ENCODE peak calls at places on chromosomes 7 and 10, in four cellular contexts. One of them, this sample, is unnamed.

GRCh38 chr7:149764481-149765398 is 8.6 kb downstream of the ZNF467 start:
- DNase-seq in choroid plexus epithelial cell: no peak
- DNase-seq in neural progenitor cell: peak; percentile 87
- DNase-seq in MM.1S: no peak
- DNase-seq in this sample: peak; percentile 35

GRCh38 chr10:17665742-17666141 is 21.8 kb downstream of the STAM start:
- DNase-seq in MM.1S: no peak
- DNase-seq in choroid plexus epithelial cell: peak; percentile 98
- DNase-seq in neural progenitor cell: no peak
- DNase-seq in this sample: no peak

GRCh38 chr10:122197823-122198222 is 73.3 kb upstream of the BTBD16 start:
- DNase-seq in neural progenitor cell: peak; percentile 68
- DNase-seq in MM.1S: no peak
- DNase-seq in choroid plexus epithelial cell: no peak
- DNase-seq in this sample: no peak

GRCh38 chr7:127671341-127671740 is 19.3 kb downstream of the SND1 start:
- DNase-seq in neural progenitor cell: no peak
- DNase-seq in choroid plexus epithelial cell: no peak
- DNase-seq in MM.1S: no peak
- DNase-seq in this sample: no peak

GRCh38 chr7:159040146-159040545 is 104.5 kb downstream of the VIPR2 start:
- DNase-seq in neural progenitor cell: no peak
- DNase-seq in choroid plexus epithelial cell: no peak
- DNase-seq in MM.1S: no peak
- DNase-seq in this sample: no peak

GRCh38 chr10:70772627-70773026 is 12.6 kb downstream of the TBATA start:
- DNase-seq in neural progenitor cell: no peak
- DNase-seq in choroid plexus epithelial cell: no peak
- DNase-seq in MM.1S: no peak
- DNase-seq in this sample: peak; percentile 1

GRCh38 chr7:92834661-92835139 is 1.7 kb downstream of the CDK6 start:
- DNase-seq in MM.1S: peak; percentile 14
- DNase-seq in choroid plexus epithelial cell: no peak
- DNase-seq in neural progenitor cell: peak; percentile 55
- DNase-seq in this sample: peak; percentile 43

GRCh38 chr10:129023057-129023456 is 444.0 kb upstream of the MGMT start:
- DNase-seq in neural progenitor cell: no peak
- DNase-seq in choroid plexus epithelial cell: no peak
- DNase-seq in MM.1S: no peak
- DNase-seq in this sample: no peak

GRCh38 chr7:319267-319661 is 29.3 kb downstream of the FOXL3 start:
- DNase-seq in neural progenitor cell: no peak
- DNase-seq in MM.1S: no peak
- DNase-seq in choroid plexus epithelial cell: no peak
- DNase-seq in this sample: no peak

GRCh38 chr7:33685488-33685887 is 219.9 kb upstream of the BMPER start:
- DNase-seq in choroid plexus epithelial cell: no peak
- DNase-seq in neural progenitor cell: no peak
- DNase-seq in MM.1S: no peak
- DNase-seq in this sample: no peak

GRCh38 chr10:124390788-124391187 is 27.9 kb downstream of the OAT start:
- DNase-seq in MM.1S: no peak
- DNase-seq in neural progenitor cell: no peak
- DNase-seq in choroid plexus epithelial cell: no peak
- DNase-seq in this sample: no peak

GRCh38 chr10:28492556-28492955 is 40.4 kb upstream of the WAC start:
- DNase-seq in MM.1S: no peak
- DNase-seq in neural progenitor cell: no peak
- DNase-seq in choroid plexus epithelial cell: no peak
- DNase-seq in this sample: no peak

GRCh38 chr10:122544493-122544892 is 16.1 kb upstream of the DMBT1 start:
- DNase-seq in choroid plexus epithelial cell: no peak
- DNase-seq in neural progenitor cell: no peak
- DNase-seq in MM.1S: no peak
- DNase-seq in this sample: no peak

GRCh38 chr7:35624299-35625186 is 70.4 kb downstream of the HERPUD2 start:
- DNase-seq in neural progenitor cell: peak; percentile 78
- DNase-seq in MM.1S: peak; percentile 35
- DNase-seq in choroid plexus epithelial cell: peak; percentile 63
- DNase-seq in this sample: peak; percentile 63

GRCh38 chr7:139058963-139059362 is 23.1 kb upstream of the ZC3HAV1L start:
- DNase-seq in MM.1S: no peak
- DNase-seq in neural progenitor cell: no peak
- DNase-seq in choroid plexus epithelial cell: peak; percentile 28
- DNase-seq in this sample: no peak

GRCh38 chr7:130207033-130207432 is 627 bp upstream of the SSMEM1 start:
- DNase-seq in MM.1S: no peak
- DNase-seq in neural progenitor cell: no peak
- DNase-seq in choroid plexus epithelial cell: peak; percentile 11
- DNase-seq in this sample: no peak
- TF ChIP-seq CTCF in MM.1S: peak; percentile 20
- TF ChIP-seq CTCF in neural progenitor cell: no peak
- TF ChIP-seq CTCF in choroid plexus epithelial cell: peak; percentile 10
- TF ChIP-seq CTCF in this sample: peak; percentile 43

DNA sequence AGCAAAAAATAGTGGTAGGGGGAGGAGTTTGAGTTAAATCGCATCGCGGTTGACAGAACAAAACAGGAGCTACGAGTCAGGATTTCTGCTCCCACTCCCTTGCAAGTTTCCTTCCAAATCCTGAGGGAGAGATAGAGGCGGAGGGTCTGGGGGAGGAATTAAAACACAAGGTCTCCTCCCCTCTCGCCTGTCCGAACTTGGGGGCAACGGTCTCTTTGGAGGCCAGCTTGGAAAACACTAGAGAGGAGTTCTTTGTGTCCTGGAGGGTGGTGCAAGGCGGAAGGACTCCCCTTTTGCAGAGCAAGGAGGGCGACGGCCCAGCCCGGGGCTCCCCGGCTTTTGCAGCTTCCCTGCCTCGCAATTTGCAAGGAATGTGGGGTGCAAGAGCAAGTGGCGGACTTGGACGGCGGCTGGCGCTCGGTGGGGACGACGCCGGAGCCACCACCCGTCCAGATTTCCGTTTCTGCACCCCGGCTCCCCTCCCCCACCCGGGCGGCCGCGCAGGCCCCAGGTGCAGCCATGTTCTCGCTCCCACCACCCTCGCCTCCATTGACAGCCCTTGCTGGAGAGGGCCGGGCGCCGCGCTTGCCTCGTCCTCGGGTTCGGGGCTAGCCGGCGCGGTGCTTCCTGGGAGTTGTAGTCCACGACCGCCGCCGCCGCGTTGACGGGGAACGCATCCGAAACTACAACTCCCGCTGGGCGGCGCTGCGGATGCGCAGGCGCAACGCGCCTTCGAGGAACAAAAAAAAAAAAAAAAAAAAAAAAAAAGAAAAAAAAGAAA is 417 bp upstream of the GTF2I start:
- DNase-seq in choroid plexus epithelial cell: peak; percentile 98
- DNase-seq in MM.1S: peak; percentile 98
- DNase-seq in neural progenitor cell: peak; percentile 100
- DNase-seq in this sample: peak; percentile 99
- TF ChIP-seq CTCF in choroid plexus epithelial cell: peak; percentile 9
- TF ChIP-seq CTCF in MM.1S: no peak
- TF ChIP-seq CTCF in neural progenitor cell: no peak
- TF ChIP-seq CTCF in this sample: no peak

GRCh38 chr7:44796504-44797328 is at the start of gene PPIA:
- DNase-seq in neural progenitor cell: peak; percentile 98
- DNase-seq in choroid plexus epithelial cell: peak; percentile 99
- DNase-seq in MM.1S: peak; percentile 99
- DNase-seq in this sample: peak; percentile 97

GRCh38 chr7:44799939-44800338 is 3.5 kb downstream of the PPIA start:
- DNase-seq in MM.1S: no peak
- DNase-seq in neural progenitor cell: no peak
- DNase-seq in choroid plexus epithelial cell: no peak
- DNase-seq in this sample: no peak

GRCh38 chr7:44798649-44799275 is 2.3 kb downstream of the PPIA start:
- DNase-seq in neural progenitor cell: no peak
- DNase-seq in MM.1S: no peak
- DNase-seq in choroid plexus epithelial cell: peak; percentile 24
- DNase-seq in this sample: no peak

GRCh38 chr7:44796034-44796503 is 412 bp upstream of the PPIA start:
- DNase-seq in MM.1S: peak; percentile 67
- DNase-seq in choroid plexus epithelial cell: peak; percentile 45
- DNase-seq in neural progenitor cell: peak; percentile 68
- DNase-seq in this sample: peak; percentile 71

GRCh38 chr7:44797329-44798258 is 1.1 kb downstream of the PPIA start:
- DNase-seq in neural progenitor cell: peak; percentile 89
- DNase-seq in MM.1S: peak; percentile 90
- DNase-seq in choroid plexus epithelial cell: peak; percentile 85
- DNase-seq in this sample: peak; percentile 82
- TF ChIP-seq CTCF in neural progenitor cell: peak; percentile 59
- TF ChIP-seq CTCF in MM.1S: peak; percentile 59
- TF ChIP-seq CTCF in choroid plexus epithelial cell: peak; percentile 58
- TF ChIP-seq CTCF in this sample: peak; percentile 50

DNA sequence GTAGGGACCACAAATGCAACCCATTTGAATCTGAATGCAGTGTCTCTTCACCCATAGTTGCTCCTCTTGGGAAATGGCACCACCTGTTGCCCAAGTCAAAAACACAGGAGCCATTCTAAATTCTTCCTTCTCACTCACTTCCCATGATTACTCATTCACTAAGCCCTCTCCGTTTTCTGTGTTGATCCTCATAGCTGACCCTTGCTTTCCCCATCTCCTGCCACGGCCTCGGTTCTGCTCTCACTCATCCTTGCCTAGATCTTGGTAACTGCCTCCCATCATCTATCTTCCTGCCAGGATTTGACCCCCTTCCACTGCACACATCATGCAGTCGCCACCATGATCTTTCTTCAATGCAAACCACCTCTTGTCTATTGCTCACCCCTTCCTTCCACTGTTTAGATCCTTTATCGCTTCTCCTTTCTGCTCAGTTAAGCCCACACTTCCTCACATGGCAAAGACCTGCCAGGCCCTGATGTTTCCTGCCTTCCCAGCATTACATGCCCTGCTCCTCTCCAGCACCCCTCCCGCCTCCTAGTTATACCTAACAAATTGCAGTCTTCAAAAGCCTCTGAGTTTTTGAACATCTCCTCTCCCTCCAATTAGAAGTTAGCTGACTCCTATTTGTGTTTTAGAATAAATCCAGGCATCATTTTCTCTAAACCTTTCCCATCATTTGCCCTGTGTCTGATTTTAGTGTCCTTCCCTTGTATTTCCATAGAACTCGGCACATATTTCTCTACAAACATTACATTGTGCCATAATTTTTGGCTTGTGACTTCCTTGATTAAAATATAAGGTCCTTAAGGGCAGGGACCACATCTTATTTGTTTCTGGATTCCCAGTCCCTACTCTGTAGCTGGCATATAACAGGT is 19.2 kb upstream of the CPN1 start:
- DNase-seq in neural progenitor cell: peak; percentile 24
- DNase-seq in MM.1S: no peak
- DNase-seq in choroid plexus epithelial cell: peak; percentile 57
- DNase-seq in this sample: no peak
- TF ChIP-seq CTCF in neural progenitor cell: peak; percentile 53
- TF ChIP-seq CTCF in MM.1S: no peak
- TF ChIP-seq CTCF in choroid plexus epithelial cell: peak; percentile 45
- TF ChIP-seq CTCF in this sample: no peak

GRCh38 chr10:50574305-50574704 is 49.5 kb downstream of the SGMS1 start:
- DNase-seq in MM.1S: no peak
- DNase-seq in choroid plexus epithelial cell: no peak
- DNase-seq in neural progenitor cell: no peak
- DNase-seq in this sample: no peak
- TF ChIP-seq CTCF in MM.1S: peak; percentile 40
- TF ChIP-seq CTCF in choroid plexus epithelial cell: peak; percentile 22
- TF ChIP-seq CTCF in neural progenitor cell: peak; percentile 34
- TF ChIP-seq CTCF in this sample: peak; percentile 74